ENCODE peak calls at places on chromosomes 6 and 20, in four cellular contexts. One of them, this sample, is unnamed. For H3K27me3 and H3K36me3, the result is how much of the 10 kb centered on the place peaks cover.

GRCh38 chr6:15360300-15360699 is 114.4 kb downstream of the JARID2 start:
- DNase-seq in cardiac muscle cell: no peak
- DNase-seq in ovary: no peak
- DNase-seq in kidney epithelial cell: no peak
- DNase-seq in this sample: no peak

GRCh38 chr6:7108964-7109836 is 1.4 kb downstream of the RREB1 start:
- DNase-seq in kidney epithelial cell: no peak
- DNase-seq in ovary: peak
- DNase-seq in cardiac muscle cell: peak
- DNase-seq in this sample: peak

GRCh38 chr6:16762265-16762546 is 946 bp upstream of the ATXN1 start:
- DNase-seq in kidney epithelial cell: no peak
- DNase-seq in cardiac muscle cell: peak
- DNase-seq in ovary: no peak
- DNase-seq in this sample: no peak

GRCh38 chr6:79878142-79878748 is 69.1 kb downstream of the ELOVL4 start:
- DNase-seq in cardiac muscle cell: peak
- DNase-seq in ovary: no peak
- DNase-seq in kidney epithelial cell: no peak
- DNase-seq in this sample: no peak

GRCh38 chr6:10203651-10204050 is 211.2 kb downstream of the TFAP2A start:
- DNase-seq in cardiac muscle cell: no peak
- DNase-seq in kidney epithelial cell: no peak
- DNase-seq in ovary: no peak
- DNase-seq in this sample: no peak

GRCh38 chr6:72650081-72650745 is 28.3 kb downstream of the KCNQ5 start:
- DNase-seq in ovary: no peak
- DNase-seq in cardiac muscle cell: peak
- DNase-seq in kidney epithelial cell: peak
- DNase-seq in this sample: no peak

GRCh38 chr20:15848126-15848525 is 725.1 kb downstream of the KIF16B start:
- DNase-seq in kidney epithelial cell: no peak
- DNase-seq in cardiac muscle cell: no peak
- DNase-seq in ovary: no peak
- DNase-seq in this sample: no peak

GRCh38 chr20:11891827-11892521 is 25.7 kb upstream of the BTBD3 start:
- DNase-seq in kidney epithelial cell: peak
- DNase-seq in ovary: peak
- DNase-seq in cardiac muscle cell: peak
- DNase-seq in this sample: no peak

GRCh38 chr6:107941627-107942026 is 16.4 kb downstream of the SEC63 start:
- DNase-seq in cardiac muscle cell: no peak
- DNase-seq in kidney epithelial cell: no peak
- DNase-seq in ovary: no peak
- DNase-seq in this sample: no peak

GRCh38 chr6:139644821-139645220 is 270.4 kb upstream of the CITED2 start:
- DNase-seq in cardiac muscle cell: peak
- DNase-seq in ovary: no peak
- DNase-seq in kidney epithelial cell: no peak
- DNase-seq in this sample: no peak

GRCh38 chr6:96196633-96197032 is 180.9 kb downstream of the FUT9 start:
- DNase-seq in ovary: no peak
- DNase-seq in kidney epithelial cell: no peak
- DNase-seq in cardiac muscle cell: no peak
- DNase-seq in this sample: no peak

GRCh38 chr6:1395941-1396908 is 6.8 kb downstream of the FOXF2 start:
- DNase-seq in kidney epithelial cell: no peak
- DNase-seq in ovary: no peak
- DNase-seq in cardiac muscle cell: no peak
- DNase-seq in this sample: no peak
- H3K27me3 ChIP-seq in kidney epithelial cell: half or more
- H3K27me3 ChIP-seq in ovary: under half
- H3K27me3 ChIP-seq in cardiac muscle cell: half or more
- H3K27me3 ChIP-seq in this sample: under half

GRCh38 chr6:42239736-42240375 is 22.2 kb upstream of the MRPS10 start:
- DNase-seq in ovary: no peak
- DNase-seq in cardiac muscle cell: no peak
- DNase-seq in kidney epithelial cell: no peak
- DNase-seq in this sample: no peak

GRCh38 chr6:42236030-42236429 is 18.4 kb upstream of the MRPS10 start:
- DNase-seq in cardiac muscle cell: no peak
- DNase-seq in ovary: no peak
- DNase-seq in kidney epithelial cell: no peak
- DNase-seq in this sample: no peak

GRCh38 chr6:42239333-42239732 is 21.7 kb upstream of the MRPS10 start:
- DNase-seq in ovary: no peak
- DNase-seq in kidney epithelial cell: no peak
- DNase-seq in cardiac muscle cell: no peak
- DNase-seq in this sample: no peak

GRCh38 chr6:42237857-42238256 is 20.2 kb upstream of the MRPS10 start:
- DNase-seq in cardiac muscle cell: no peak
- DNase-seq in kidney epithelial cell: no peak
- DNase-seq in ovary: no peak
- DNase-seq in this sample: no peak

DNA sequence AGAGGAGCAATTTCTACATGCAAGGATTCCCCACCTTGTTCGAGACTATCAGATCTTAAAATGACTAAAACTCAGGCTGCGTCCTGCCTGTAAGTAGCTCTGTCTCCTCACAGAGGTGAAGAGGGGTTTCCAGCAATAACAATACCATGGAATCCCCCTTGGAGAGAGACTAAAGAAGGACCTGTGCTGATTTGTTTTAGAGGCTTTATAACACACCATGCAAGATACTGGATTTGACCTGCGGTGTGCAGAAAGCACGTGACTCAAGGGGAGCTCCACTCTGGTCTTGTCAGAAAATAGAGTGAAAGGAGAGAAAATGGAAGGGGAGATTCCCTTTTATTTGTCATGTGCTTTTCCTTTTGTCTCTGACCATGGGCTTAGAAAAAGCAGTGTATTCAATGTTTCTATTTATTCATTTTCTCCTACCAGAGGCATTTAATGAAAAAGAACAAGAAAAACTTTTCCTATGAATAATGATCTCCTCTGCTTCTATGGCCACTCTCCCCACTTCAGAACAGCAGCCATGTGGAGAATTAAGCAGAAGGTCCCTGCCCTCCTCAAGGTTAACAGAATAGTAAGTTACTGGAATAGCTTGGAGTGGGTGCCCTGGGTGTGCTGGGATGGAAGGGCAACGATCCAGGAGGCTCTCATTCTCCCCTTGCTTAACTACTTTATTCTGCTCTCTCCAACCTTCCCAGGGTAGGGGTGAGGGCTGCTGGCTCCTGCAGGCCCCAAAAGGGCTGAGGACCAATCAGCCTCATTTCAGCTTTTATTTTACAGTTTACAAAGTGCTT is 19.2 kb upstream of the MRPS10 start:
- DNase-seq in cardiac muscle cell: no peak
- DNase-seq in ovary: no peak
- DNase-seq in kidney epithelial cell: no peak
- DNase-seq in this sample: no peak
- H3K4me3 ChIP-seq in cardiac muscle cell: no peak
- H3K4me3 ChIP-seq in ovary: no peak
- H3K4me3 ChIP-seq in kidney epithelial cell: no peak
- H3K4me3 ChIP-seq in this sample: no peak

DNA sequence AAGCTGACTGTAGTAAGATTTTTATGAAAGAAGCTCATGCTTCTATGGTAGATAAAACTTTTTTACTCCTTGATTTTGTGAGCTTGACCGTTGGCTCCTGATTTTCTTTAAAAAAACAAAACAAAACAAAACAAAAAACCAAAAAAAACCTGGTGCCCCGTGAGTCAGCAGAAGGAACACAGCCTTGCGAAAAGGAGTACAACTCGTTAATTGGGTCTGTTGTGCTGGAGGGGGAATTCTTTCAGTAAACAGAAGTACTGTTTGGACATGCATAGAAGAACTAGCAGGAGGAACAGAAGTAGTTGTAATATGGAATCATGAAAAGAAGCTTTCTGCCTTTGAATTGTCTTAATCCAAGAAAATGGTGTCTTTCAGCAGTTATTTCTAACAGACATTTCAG is 67.3 kb downstream of the RTN4IP1 start:
- DNase-seq in ovary: no peak
- DNase-seq in cardiac muscle cell: no peak
- DNase-seq in kidney epithelial cell: no peak
- DNase-seq in this sample: no peak
- H3K36me3 ChIP-seq in ovary: under half
- H3K36me3 ChIP-seq in cardiac muscle cell: under half
- H3K36me3 ChIP-seq in kidney epithelial cell: under half
- H3K36me3 ChIP-seq in this sample: under half

GRCh38 chr6:169044376-169045230 is 209.0 kb downstream of the THBS2 start:
- DNase-seq in cardiac muscle cell: no peak
- DNase-seq in kidney epithelial cell: no peak
- DNase-seq in ovary: no peak
- DNase-seq in this sample: peak
- H3K27me3 ChIP-seq in cardiac muscle cell: under half
- H3K27me3 ChIP-seq in kidney epithelial cell: under half
- H3K27me3 ChIP-seq in ovary: under half
- H3K27me3 ChIP-seq in this sample: under half

GRCh38 chr6:32558426-32559057 is 28.5 kb upstream of the HLA-DRB5 start:
- DNase-seq in cardiac muscle cell: no peak
- DNase-seq in kidney epithelial cell: no peak
- DNase-seq in ovary: no peak
- DNase-seq in this sample: no peak
- H3K4me3 ChIP-seq in cardiac muscle cell: no peak
- H3K4me3 ChIP-seq in kidney epithelial cell: no peak
- H3K4me3 ChIP-seq in ovary: no peak
- H3K4me3 ChIP-seq in this sample: no peak

GRCh38 chr20:38060536-38060935 is 27.0 kb downstream of the RPRD1B start:
- DNase-seq in kidney epithelial cell: no peak
- DNase-seq in ovary: no peak
- DNase-seq in cardiac muscle cell: peak
- DNase-seq in this sample: no peak
- H3K36me3 ChIP-seq in kidney epithelial cell: under half
- H3K36me3 ChIP-seq in ovary: under half
- H3K36me3 ChIP-seq in cardiac muscle cell: under half
- H3K36me3 ChIP-seq in this sample: under half

DNA sequence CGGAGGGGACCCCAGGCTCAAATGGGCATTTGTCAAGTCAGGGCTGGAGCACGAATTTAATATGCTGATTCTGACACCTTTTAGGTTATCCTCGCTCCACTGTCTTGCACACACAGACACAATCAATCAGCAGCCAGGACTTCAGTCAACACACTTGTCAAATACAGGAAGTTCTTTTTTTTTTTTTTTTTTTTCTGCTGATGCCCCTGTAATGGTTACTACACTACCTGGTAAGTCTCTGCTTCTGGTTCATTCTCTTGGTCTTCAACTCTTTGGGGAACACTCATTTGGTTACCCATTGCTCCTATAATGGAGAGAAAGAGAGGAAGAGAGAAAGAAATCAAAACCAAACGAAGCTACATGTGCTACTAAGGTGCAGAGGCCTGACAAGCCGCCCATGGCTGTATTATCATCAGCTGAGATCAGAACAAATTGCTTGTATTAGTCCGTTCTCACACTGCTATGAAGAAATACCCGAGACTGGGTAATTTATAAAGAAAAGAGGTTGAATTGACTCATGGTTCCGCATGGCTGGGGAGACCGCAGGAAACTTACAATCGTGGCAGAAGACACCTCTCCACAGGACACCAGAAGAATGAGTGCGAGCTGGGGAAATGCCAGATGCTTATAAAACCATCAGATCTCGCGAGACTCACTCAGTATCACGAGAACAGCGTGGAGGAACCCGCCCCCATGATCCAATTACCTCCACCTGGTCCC is 11.8 kb downstream of the BCAS1 start:
- DNase-seq in cardiac muscle cell: no peak
- DNase-seq in ovary: no peak
- DNase-seq in kidney epithelial cell: no peak
- DNase-seq in this sample: no peak
- H3K27me3 ChIP-seq in cardiac muscle cell: under half
- H3K27me3 ChIP-seq in ovary: under half
- H3K27me3 ChIP-seq in kidney epithelial cell: under half
- H3K27me3 ChIP-seq in this sample: under half

GRCh38 chr6:149831380-149831820 is 32.8 kb downstream of the LRP11 start:
- DNase-seq in cardiac muscle cell: no peak
- DNase-seq in kidney epithelial cell: no peak
- DNase-seq in ovary: no peak
- DNase-seq in this sample: no peak

GRCh38 chr6:149834513-149835481 is 29.4 kb downstream of the LRP11 start:
- DNase-seq in kidney epithelial cell: no peak
- DNase-seq in cardiac muscle cell: peak
- DNase-seq in ovary: peak
- DNase-seq in this sample: no peak

GRCh38 chr6:149833651-149834050 is 30.5 kb downstream of the LRP11 start:
- DNase-seq in ovary: no peak
- DNase-seq in cardiac muscle cell: no peak
- DNase-seq in kidney epithelial cell: no peak
- DNase-seq in this sample: no peak

GRCh38 chr6:149830731-149831379 is 33.3 kb downstream of the LRP11 start:
- DNase-seq in ovary: no peak
- DNase-seq in cardiac muscle cell: no peak
- DNase-seq in kidney epithelial cell: no peak
- DNase-seq in this sample: no peak
- H3K4me3 ChIP-seq in ovary: no peak
- H3K4me3 ChIP-seq in cardiac muscle cell: no peak
- H3K4me3 ChIP-seq in kidney epithelial cell: no peak
- H3K4me3 ChIP-seq in this sample: no peak

GRCh38 chr20:18007534-18008292 is 38.9 kb downstream of the MGME1 start:
- DNase-seq in kidney epithelial cell: no peak
- DNase-seq in ovary: peak
- DNase-seq in cardiac muscle cell: peak
- DNase-seq in this sample: no peak
- H3K36me3 ChIP-seq in kidney epithelial cell: under half
- H3K36me3 ChIP-seq in ovary: under half
- H3K36me3 ChIP-seq in cardiac muscle cell: under half
- H3K36me3 ChIP-seq in this sample: under half

This sample was measured in esophagus muscularis mucosa.